ENCODE peak calls at places on chromosomes 1 and 21, in five cellular contexts. One of them, this sample, is unnamed.

GRCh38 chr1:154969741-154970452 is 650 bp downstream of the SHC1 start:
- DNase-seq in stimulated activated CD8-positive, alpha-beta memory T cell treated with anti-CD3 and anti-CD28 coated beads, Interleukin-7, amount 100 ng/mL, for 1 hour: no peak
- DNase-seq in T-helper 9 cell: no peak
- DNase-seq in COR-L47: no peak
- DNase-seq in left lobe of liver: no peak
- DNase-seq in this sample: no peak

GRCh38 chr1:193069748-193070394 is 10.5 kb downstream of the RO60 start:
- DNase-seq in left lobe of liver: no peak
- DNase-seq in stimulated activated CD8-positive, alpha-beta memory T cell treated with anti-CD3 and anti-CD28 coated beads, Interleukin-7, amount 100 ng/mL, for 1 hour: no peak
- DNase-seq in T-helper 9 cell: no peak
- DNase-seq in COR-L47: no peak
- DNase-seq in this sample: no peak

GRCh38 chr1:30388386-30388785 is 335.0 kb downstream of the MATN1 start:
- DNase-seq in T-helper 9 cell: no peak
- DNase-seq in left lobe of liver: no peak
- DNase-seq in COR-L47: no peak
- DNase-seq in stimulated activated CD8-positive, alpha-beta memory T cell treated with anti-CD3 and anti-CD28 coated beads, Interleukin-7, amount 100 ng/mL, for 1 hour: no peak
- DNase-seq in this sample: no peak

GRCh38 chr1:226662704-226663326 is 76.3 kb downstream of the ITPKB start:
- DNase-seq in T-helper 9 cell: peak
- DNase-seq in stimulated activated CD8-positive, alpha-beta memory T cell treated with anti-CD3 and anti-CD28 coated beads, Interleukin-7, amount 100 ng/mL, for 1 hour: peak
- DNase-seq in left lobe of liver: no peak
- DNase-seq in COR-L47: no peak
- DNase-seq in this sample: peak

GRCh38 chr21:25515484-25516405 is 91.5 kb downstream of the MRPL39 start:
- DNase-seq in COR-L47: no peak
- DNase-seq in left lobe of liver: no peak
- DNase-seq in T-helper 9 cell: no peak
- DNase-seq in stimulated activated CD8-positive, alpha-beta memory T cell treated with anti-CD3 and anti-CD28 coated beads, Interleukin-7, amount 100 ng/mL, for 1 hour: no peak
- DNase-seq in this sample: no peak

GRCh38 chr1:38004284-38005101 is 821 bp downstream of the FHL3 start:
- DNase-seq in left lobe of liver: no peak
- DNase-seq in COR-L47: no peak
- DNase-seq in stimulated activated CD8-positive, alpha-beta memory T cell treated with anti-CD3 and anti-CD28 coated beads, Interleukin-7, amount 100 ng/mL, for 1 hour: no peak
- DNase-seq in T-helper 9 cell: no peak
- DNase-seq in this sample: no peak

GRCh38 chr1:113223546-113223945 is 150.5 kb downstream of the LRIG2 start:
- DNase-seq in T-helper 9 cell: no peak
- DNase-seq in left lobe of liver: no peak
- DNase-seq in COR-L47: no peak
- DNase-seq in stimulated activated CD8-positive, alpha-beta memory T cell treated with anti-CD3 and anti-CD28 coated beads, Interleukin-7, amount 100 ng/mL, for 1 hour: no peak
- DNase-seq in this sample: no peak

GRCh38 chr21:45482899-45483821 is 59.1 kb downstream of the SLC19A1 start:
- DNase-seq in COR-L47: no peak
- DNase-seq in T-helper 9 cell: no peak
- DNase-seq in stimulated activated CD8-positive, alpha-beta memory T cell treated with anti-CD3 and anti-CD28 coated beads, Interleukin-7, amount 100 ng/mL, for 1 hour: no peak
- DNase-seq in left lobe of liver: no peak
- DNase-seq in this sample: no peak